ENCODE peak calls at places on chromosomes 16 and 17, in eight cellular contexts. One of them, this sample, is unnamed.

GRCh38 chr16:68229431-68230175 is 6.3 kb downstream of the ESRP2 start:
- DNase-seq in breast epithelium: no peak
- DNase-seq in stomach: peak
- DNase-seq in sigmoid colon: peak
- DNase-seq in HCT116: no peak
- DNase-seq in upper lobe of left lung: no peak
- DNase-seq in transverse colon: no peak
- DNase-seq in GM23338: peak
- DNase-seq in this sample: peak

GRCh38 chr17:31052187-31052889 is 42.4 kb upstream of the NF1 start:
- DNase-seq in GM23338: no peak
- DNase-seq in stomach: no peak
- DNase-seq in HCT116: peak
- DNase-seq in breast epithelium: no peak
- DNase-seq in transverse colon: no peak
- DNase-seq in sigmoid colon: peak
- DNase-seq in upper lobe of left lung: no peak
- DNase-seq in this sample: peak

GRCh38 chr16:61909074-61909473 is 127.2 kb downstream of the CDH8 start:
- DNase-seq in transverse colon: no peak
- DNase-seq in breast epithelium: no peak
- DNase-seq in GM23338: no peak
- DNase-seq in stomach: no peak
- DNase-seq in sigmoid colon: no peak
- DNase-seq in upper lobe of left lung: no peak
- DNase-seq in HCT116: no peak
- DNase-seq in this sample: no peak

GRCh38 chr17:83104577-83105505 is 25.4 kb downstream of the METRNL start:
- DNase-seq in HCT116: no peak
- DNase-seq in transverse colon: no peak
- DNase-seq in upper lobe of left lung: peak
- DNase-seq in sigmoid colon: no peak
- DNase-seq in GM23338: no peak
- DNase-seq in breast epithelium: no peak
- DNase-seq in stomach: no peak
- DNase-seq in this sample: no peak

GRCh38 chr16:1900452-1900774 is 17.8 kb downstream of the HS3ST6 start:
- DNase-seq in HCT116: no peak
- DNase-seq in breast epithelium: no peak
- DNase-seq in GM23338: no peak
- DNase-seq in stomach: no peak
- DNase-seq in sigmoid colon: no peak
- DNase-seq in transverse colon: no peak
- DNase-seq in upper lobe of left lung: peak
- DNase-seq in this sample: no peak

GRCh38 chr17:32504166-32504990 is 17.6 kb downstream of the CDK5R1 start:
- DNase-seq in GM23338: no peak
- DNase-seq in transverse colon: no peak
- DNase-seq in upper lobe of left lung: peak
- DNase-seq in sigmoid colon: no peak
- DNase-seq in stomach: no peak
- DNase-seq in breast epithelium: no peak
- DNase-seq in HCT116: no peak
- DNase-seq in this sample: no peak

GRCh38 chr17:17551361-17551760 is 40.1 kb downstream of the PEMT start:
- DNase-seq in breast epithelium: no peak
- DNase-seq in stomach: no peak
- DNase-seq in upper lobe of left lung: peak
- DNase-seq in HCT116: no peak
- DNase-seq in sigmoid colon: no peak
- DNase-seq in transverse colon: no peak
- DNase-seq in GM23338: peak
- DNase-seq in this sample: no peak

GRCh38 chr16:11296706-11297491 is 15.8 kb upstream of the PRM1 start:
- DNase-seq in GM23338: no peak
- DNase-seq in sigmoid colon: peak
- DNase-seq in stomach: peak
- DNase-seq in HCT116: no peak
- DNase-seq in transverse colon: no peak
- DNase-seq in breast epithelium: no peak
- DNase-seq in upper lobe of left lung: no peak
- DNase-seq in this sample: peak

GRCh38 chr17:44115585-44116415 is 7.6 kb downstream of the HDAC5 start:
- DNase-seq in stomach: no peak
- DNase-seq in upper lobe of left lung: no peak
- DNase-seq in breast epithelium: no peak
- DNase-seq in sigmoid colon: no peak
- DNase-seq in transverse colon: no peak
- DNase-seq in HCT116: no peak
- DNase-seq in GM23338: peak
- DNase-seq in this sample: no peak

GRCh38 chr17:77186141-77186604 is 45.4 kb downstream of the SEC14L1 start:
- DNase-seq in sigmoid colon: no peak
- DNase-seq in HCT116: no peak
- DNase-seq in GM23338: no peak
- DNase-seq in transverse colon: no peak
- DNase-seq in upper lobe of left lung: peak
- DNase-seq in stomach: no peak
- DNase-seq in breast epithelium: no peak
- DNase-seq in this sample: no peak

GRCh38 chr17:12358477-12358876 is 307.2 kb upstream of the MYOCD start:
- DNase-seq in HCT116: no peak
- DNase-seq in stomach: no peak
- DNase-seq in transverse colon: peak
- DNase-seq in sigmoid colon: peak
- DNase-seq in breast epithelium: no peak
- DNase-seq in GM23338: no peak
- DNase-seq in upper lobe of left lung: peak
- DNase-seq in this sample: no peak

GRCh38 chr17:12365805-12366204 is 299.9 kb upstream of the MYOCD start:
- DNase-seq in transverse colon: peak
- DNase-seq in stomach: no peak
- DNase-seq in HCT116: no peak
- DNase-seq in upper lobe of left lung: no peak
- DNase-seq in breast epithelium: no peak
- DNase-seq in sigmoid colon: peak
- DNase-seq in GM23338: no peak
- DNase-seq in this sample: no peak

GRCh38 chr17:12357600-12357999 is 308.1 kb upstream of the MYOCD start:
- DNase-seq in HCT116: no peak
- DNase-seq in GM23338: no peak
- DNase-seq in stomach: no peak
- DNase-seq in sigmoid colon: no peak
- DNase-seq in transverse colon: no peak
- DNase-seq in upper lobe of left lung: no peak
- DNase-seq in breast epithelium: no peak
- DNase-seq in this sample: no peak

GRCh38 chr17:12362853-12363252 is 302.8 kb upstream of the MYOCD start:
- DNase-seq in HCT116: no peak
- DNase-seq in upper lobe of left lung: no peak
- DNase-seq in GM23338: no peak
- DNase-seq in transverse colon: no peak
- DNase-seq in stomach: no peak
- DNase-seq in breast epithelium: no peak
- DNase-seq in sigmoid colon: no peak
- DNase-seq in this sample: no peak
- H3K27ac ChIP-seq in HCT116: no peak
- H3K27ac ChIP-seq in upper lobe of left lung: no peak
- H3K27ac ChIP-seq in GM23338: no peak
- H3K27ac ChIP-seq in transverse colon: peak
- H3K27ac ChIP-seq in stomach: no peak
- H3K27ac ChIP-seq in breast epithelium: no peak
- H3K27ac ChIP-seq in sigmoid colon: peak
- H3K27ac ChIP-seq in this sample: no peak

DNA sequence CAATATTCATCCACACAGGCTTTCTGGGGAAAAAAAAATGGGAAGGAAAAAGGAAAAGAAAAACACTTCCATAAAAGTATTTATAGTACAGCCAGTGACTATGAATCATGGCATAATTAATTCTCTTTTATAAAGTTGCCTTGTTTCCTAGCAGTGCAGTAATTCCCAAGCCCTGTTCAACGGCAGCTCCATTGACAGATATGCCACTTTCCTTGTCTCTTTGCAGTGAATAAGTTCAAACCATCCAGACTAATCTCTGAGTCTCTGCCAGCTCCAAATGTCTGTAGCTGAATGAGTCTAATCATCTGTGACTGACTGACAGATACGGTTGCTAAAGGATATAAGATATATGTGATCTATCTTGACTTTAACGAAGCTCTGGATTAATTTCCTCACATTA is 52.9 kb upstream of the KCNJ16 start:
- DNase-seq in GM23338: no peak
- DNase-seq in breast epithelium: no peak
- DNase-seq in transverse colon: no peak
- DNase-seq in upper lobe of left lung: no peak
- DNase-seq in HCT116: no peak
- DNase-seq in stomach: no peak
- DNase-seq in sigmoid colon: no peak
- DNase-seq in this sample: no peak
- TF ChIP-seq POLR2AphosphoS5 in GM23338: no peak
- TF ChIP-seq POLR2AphosphoS5 in breast epithelium: no peak
- TF ChIP-seq POLR2AphosphoS5 in transverse colon: no peak
- TF ChIP-seq POLR2AphosphoS5 in upper lobe of left lung: no peak
- TF ChIP-seq POLR2AphosphoS5 in HCT116: no peak
- TF ChIP-seq POLR2AphosphoS5 in stomach: no peak
- TF ChIP-seq POLR2AphosphoS5 in sigmoid colon: no peak
- TF ChIP-seq POLR2AphosphoS5 in this sample: no peak

DNA sequence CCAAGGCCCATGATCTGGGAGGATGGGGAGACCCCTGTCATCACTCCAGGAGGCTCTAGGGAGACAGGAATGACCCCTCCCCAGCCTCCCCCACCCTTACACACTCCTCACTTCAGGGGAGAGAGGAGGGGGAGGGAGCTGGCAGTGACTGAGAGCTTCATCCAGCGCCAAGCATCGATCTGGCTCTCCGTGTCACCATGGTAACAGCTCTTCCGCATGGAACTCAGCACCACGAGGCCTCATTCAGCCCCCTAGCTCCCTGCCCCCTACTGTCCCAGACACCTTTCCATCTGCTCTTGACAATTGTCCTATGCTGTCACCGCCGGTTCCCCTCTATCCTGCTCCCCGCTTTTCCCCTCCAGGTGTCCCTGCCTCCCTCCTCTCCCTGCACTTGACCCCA is 35.5 kb downstream of the GP2 start:
- DNase-seq in GM23338: peak
- DNase-seq in stomach: no peak
- DNase-seq in transverse colon: no peak
- DNase-seq in upper lobe of left lung: no peak
- DNase-seq in breast epithelium: no peak
- DNase-seq in HCT116: no peak
- DNase-seq in sigmoid colon: no peak
- DNase-seq in this sample: no peak
- H3K27ac ChIP-seq in GM23338: no peak
- H3K27ac ChIP-seq in stomach: no peak
- H3K27ac ChIP-seq in transverse colon: no peak
- H3K27ac ChIP-seq in upper lobe of left lung: no peak
- H3K27ac ChIP-seq in breast epithelium: no peak
- H3K27ac ChIP-seq in HCT116: no peak
- H3K27ac ChIP-seq in sigmoid colon: no peak
- H3K27ac ChIP-seq in this sample: no peak

GRCh38 chr17:15502315-15503112 is 35.1 kb upstream of the CDRT4 start:
- DNase-seq in sigmoid colon: peak
- DNase-seq in HCT116: peak
- DNase-seq in stomach: peak
- DNase-seq in breast epithelium: peak
- DNase-seq in GM23338: peak
- DNase-seq in transverse colon: peak
- DNase-seq in upper lobe of left lung: peak
- DNase-seq in this sample: peak
- TF ChIP-seq POLR2AphosphoS5 in sigmoid colon: peak
- TF ChIP-seq POLR2AphosphoS5 in HCT116: no peak
- TF ChIP-seq POLR2AphosphoS5 in stomach: no peak
- TF ChIP-seq POLR2AphosphoS5 in breast epithelium: peak
- TF ChIP-seq POLR2AphosphoS5 in GM23338: peak
- TF ChIP-seq POLR2AphosphoS5 in transverse colon: peak
- TF ChIP-seq POLR2AphosphoS5 in upper lobe of left lung: peak
- TF ChIP-seq POLR2AphosphoS5 in this sample: peak

GRCh38 chr16:48386559-48387312 is 1.5 kb upstream of the SIAH1 start:
- DNase-seq in sigmoid colon: no peak
- DNase-seq in breast epithelium: no peak
- DNase-seq in stomach: no peak
- DNase-seq in GM23338: no peak
- DNase-seq in upper lobe of left lung: no peak
- DNase-seq in transverse colon: peak
- DNase-seq in HCT116: no peak
- DNase-seq in this sample: no peak
- H3K27ac ChIP-seq in sigmoid colon: no peak
- H3K27ac ChIP-seq in breast epithelium: no peak
- H3K27ac ChIP-seq in stomach: no peak
- H3K27ac ChIP-seq in GM23338: peak
- H3K27ac ChIP-seq in upper lobe of left lung: no peak
- H3K27ac ChIP-seq in transverse colon: no peak
- H3K27ac ChIP-seq in HCT116: no peak
- H3K27ac ChIP-seq in this sample: peak

GRCh38 chr17:22409160-22409751 is 716.9 kb downstream of the KCNJ18 start:
- DNase-seq in breast epithelium: no peak
- DNase-seq in upper lobe of left lung: peak
- DNase-seq in HCT116: no peak
- DNase-seq in GM23338: no peak
- DNase-seq in sigmoid colon: no peak
- DNase-seq in stomach: no peak
- DNase-seq in transverse colon: no peak
- DNase-seq in this sample: no peak
- TF ChIP-seq POLR2AphosphoS5 in breast epithelium: no peak
- TF ChIP-seq POLR2AphosphoS5 in upper lobe of left lung: no peak
- TF ChIP-seq POLR2AphosphoS5 in HCT116: no peak
- TF ChIP-seq POLR2AphosphoS5 in GM23338: no peak
- TF ChIP-seq POLR2AphosphoS5 in sigmoid colon: no peak
- TF ChIP-seq POLR2AphosphoS5 in stomach: no peak
- TF ChIP-seq POLR2AphosphoS5 in transverse colon: no peak
- TF ChIP-seq POLR2AphosphoS5 in this sample: no peak

GRCh38 chr16:84502581-84502980 is 1.9 kb downstream of the MEAK7 start:
- DNase-seq in upper lobe of left lung: no peak
- DNase-seq in sigmoid colon: peak
- DNase-seq in stomach: no peak
- DNase-seq in transverse colon: no peak
- DNase-seq in GM23338: no peak
- DNase-seq in HCT116: no peak
- DNase-seq in breast epithelium: no peak
- DNase-seq in this sample: no peak
- H3K27ac ChIP-seq in upper lobe of left lung: no peak
- H3K27ac ChIP-seq in sigmoid colon: no peak
- H3K27ac ChIP-seq in stomach: no peak
- H3K27ac ChIP-seq in transverse colon: no peak
- H3K27ac ChIP-seq in GM23338: no peak
- H3K27ac ChIP-seq in HCT116: peak
- H3K27ac ChIP-seq in breast epithelium: peak
- H3K27ac ChIP-seq in this sample: no peak

This sample was measured in prostate gland.